ENCODE peak calls at places on chromosomes 4 and X, in six cellular contexts. O is transverse colon, R is mesendoderm, M is heart left ventricle, Q is K562, Y is left ventricle myocardium inferior. U is an unnamed sample. For H3K4me1, the result is how much of the 10 kb centered on the place peaks cover.

GRCh38 chr4:7768736-7769135 is 170.9 kb downstream of the AFAP1 start:
- DNase-seq in Y (peak), Q (no peak), R (no peak), M (no peak), O (no peak), U (no peak)

GRCh38 chr4:16253127-16253960 is 27.1 kb upstream of the TAPT1 start:
- DNase-seq in M (no peak), R (no peak), Y (no peak), Q (no peak), O (no peak), U (no peak)

GRCh38 chr4:126328914-126329313 is 1014.2 kb downstream of the FAT4 start:
- DNase-seq in R (no peak), O (no peak), Y (no peak), Q (no peak), M (no peak), U (no peak)

GRCh38 chr4:73139991-73140390 is 70.5 kb upstream of the COX18 start:
- DNase-seq in R (no peak), Y (no peak), O (no peak), M (no peak), Q (no peak), U (no peak)

GRCh38 chrX:118346258-118347094 is 570 bp downstream of the WDR44 start:
- DNase-seq in O (peak), R (peak), Q (peak), Y (peak), M (peak), U (peak)

GRCh38 chr4:163866728-163867313 is 372.3 kb downstream of the TMA16 start:
- DNase-seq in Y (no peak), Q (no peak), M (no peak), O (no peak), R (peak), U (no peak)

GRCh38 chr4:3524920-3525319 is 7.3 kb downstream of the LRPAP1 start:
- DNase-seq in O (no peak), Q (no peak), M (no peak), Y (no peak), R (no peak), U (no peak)

GRCh38 chr4:145851516-145852201 is 87.0 kb downstream of the ZNF827 start:
- DNase-seq in O (no peak), Y (no peak), R (no peak), Q (no peak), M (no peak), U (no peak)

GRCh38 chr4:102825261-102826071 is 1.9 kb downstream of the UBE2D3 start:
- DNase-seq in Q (peak), M (no peak), R (peak), Y (no peak), O (peak), U (no peak)

GRCh38 chr4:2340272-2341061 is 78.0 kb downstream of the ZFYVE28 start:
- DNase-seq in R (no peak), Q (no peak), O (no peak), M (no peak), Y (no peak), U (no peak)

GRCh38 chrX:20433376-20433775 is 166.7 kb upstream of the RPS6KA3 start:
- DNase-seq in R (no peak), Q (no peak), M (no peak), O (no peak), Y (no peak), U (peak)

GRCh38 chr4:155552180-155552579 is 114.5 kb upstream of the GUCY1A1 start:
- DNase-seq in Y (no peak), R (peak), O (no peak), M (no peak), Q (no peak), U (no peak)

GRCh38 chrX:153769865-153770605 is 6.0 kb downstream of the PLXNB3 start:
- DNase-seq in M (peak), Q (no peak), R (no peak), O (peak), Y (no peak), U (no peak)

GRCh38 chr4:119626420-119626819 is 2.2 kb downstream of the PDE5A start:
- DNase-seq in R (no peak), Y (no peak), M (no peak), Q (no peak), O (no peak), U (no peak)

GRCh38 chrX:1170243-1170642 is 42.2 kb downstream of the CRLF2 start:
- DNase-seq in M (no peak), R (no peak), Y (no peak), Q (no peak), O (no peak), U (no peak)
- H3K4me1 ChIP-seq in M (under half), R (under half), Y (under half), Q (under half), O (under half), U (under half)

DNA sequence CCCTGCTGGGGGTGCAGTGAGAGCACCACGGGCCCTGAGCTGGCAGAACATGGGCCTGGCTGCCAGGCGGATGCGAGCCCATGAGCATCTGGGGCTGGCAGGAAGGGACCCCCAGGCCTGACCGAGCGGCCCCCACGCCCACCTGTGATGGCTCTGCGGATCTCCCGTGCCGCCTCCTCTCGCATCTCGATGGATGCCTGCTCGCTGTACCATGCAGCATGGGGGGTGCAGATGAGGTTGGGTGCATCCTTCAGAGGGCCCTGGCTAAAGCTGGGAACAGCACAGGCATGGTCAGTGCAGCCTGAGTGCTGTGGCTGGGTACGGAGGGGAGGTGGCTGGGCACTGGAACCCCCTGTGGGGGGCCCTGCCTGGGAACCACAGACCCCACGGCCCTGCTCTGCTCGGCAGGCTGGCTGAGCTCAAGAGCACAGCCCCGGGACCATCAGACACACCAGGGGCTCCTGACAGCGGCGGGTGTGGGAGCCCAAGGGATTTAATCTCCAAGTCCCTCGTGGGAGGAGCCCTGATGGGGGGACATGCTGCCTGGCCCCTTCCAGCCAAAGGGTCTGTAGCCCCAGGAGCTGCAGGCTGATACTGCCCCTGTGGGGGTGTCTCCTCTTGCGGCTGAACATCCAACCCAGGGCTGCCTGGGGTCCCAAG is 35.5 kb downstream of the CTBP1 start:
- DNase-seq in Y (peak), O (no peak), Q (no peak), M (peak), R (no peak), U (no peak)
- H3K4me1 ChIP-seq in Y (half or more), O (under half), Q (under half), M (under half), R (under half), U (under half)

GRCh38 chr4:38668203-38668602 is 4.2 kb downstream of the KLF3 start:
- DNase-seq in R (no peak), M (no peak), Y (no peak), Q (no peak), O (no peak), U (no peak)
- H3K4me1 ChIP-seq in R (under half), M (under half), Y (half or more), Q (half or more), O (half or more), U (under half)

GRCh38 chrX:37815366-37815765 is 32.0 kb downstream of the DYNLT3 start:
- DNase-seq in M (no peak), Y (no peak), O (no peak), R (no peak), Q (no peak), U (no peak)

GRCh38 chrX:37817176-37817575 is 30.2 kb downstream of the DYNLT3 start:
- DNase-seq in O (no peak), M (no peak), Q (no peak), R (no peak), Y (no peak), U (no peak)

GRCh38 chrX:37816766-37817165 is 30.6 kb downstream of the DYNLT3 start:
- DNase-seq in M (no peak), R (no peak), O (no peak), Y (no peak), Q (no peak), U (no peak)

GRCh38 chrX:37817579-37817978 is 29.8 kb downstream of the DYNLT3 start:
- DNase-seq in Q (no peak), Y (no peak), R (no peak), O (no peak), M (no peak), U (no peak)

DNA sequence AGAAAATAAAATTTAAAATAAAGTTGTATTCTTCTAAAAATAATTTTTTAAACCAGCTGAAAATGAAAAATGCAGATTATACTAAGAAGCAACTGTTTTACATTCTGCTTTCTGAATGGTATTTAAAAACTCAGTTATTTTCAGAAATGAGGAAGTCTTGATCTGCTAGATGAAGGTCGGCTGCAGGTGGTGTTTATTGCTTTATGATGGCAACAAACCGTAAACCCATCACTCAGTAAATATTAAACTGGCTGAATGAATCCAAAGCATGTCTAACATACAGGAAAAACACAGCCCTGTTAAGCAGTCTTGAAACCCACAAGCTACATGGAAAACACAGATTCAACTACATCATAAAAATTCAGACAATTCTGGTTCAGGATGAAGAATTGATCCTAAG is 29.3 kb downstream of the DYNLT3 start:
- DNase-seq in R (no peak), O (peak), M (no peak), Q (no peak), Y (no peak), U (no peak)
- H3K4me1 ChIP-seq in R (under half), O (under half), M (under half), Q (under half), Y (under half), U (under half)

GRCh38 chr4:174154455-174154854 is 129.0 kb downstream of the FBXO8 start:
- DNase-seq in Y (no peak), R (no peak), Q (peak), M (peak), O (no peak), U (no peak)
- H3K4me1 ChIP-seq in Y (under half), R (under half), Q (under half), M (under half), O (under half), U (under half)

GRCh38 chrX:23898412-23898959 is 9.3 kb downstream of the APOO start:
- DNase-seq in R (no peak), O (no peak), Q (no peak), M (no peak), Y (no peak), U (no peak)

GRCh38 chrX:23902419-23902818 is 5.3 kb downstream of the APOO start:
- DNase-seq in M (no peak), Y (no peak), R (peak), O (no peak), Q (peak), U (no peak)

GRCh38 chrX:23901805-23902204 is 5.9 kb downstream of the APOO start:
- DNase-seq in M (peak), O (peak), R (peak), Q (peak), Y (no peak), U (peak)

GRCh38 chrX:23900220-23900797 is 7.4 kb downstream of the APOO start:
- DNase-seq in O (no peak), Q (no peak), M (no peak), R (peak), Y (no peak), U (no peak)

DNA sequence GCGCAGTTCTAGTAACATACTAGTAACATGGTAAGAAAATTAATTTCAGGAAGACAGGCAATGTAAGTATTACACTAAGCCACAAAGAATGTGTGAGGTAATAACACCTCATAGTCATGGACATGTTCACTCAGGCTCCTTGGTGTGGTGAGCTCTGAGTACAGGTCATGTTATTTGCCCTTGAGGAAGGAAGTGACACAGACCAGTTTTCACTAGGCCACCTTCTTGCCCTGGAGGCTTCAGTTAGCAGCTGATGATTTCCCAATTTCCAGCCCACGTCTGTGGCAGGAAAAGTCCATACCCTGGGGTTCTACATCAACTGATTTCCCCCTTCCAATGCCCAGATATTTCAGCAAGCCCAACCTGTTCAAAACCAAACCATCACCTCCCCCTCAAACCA is 6.7 kb downstream of the APOO start:
- DNase-seq in Q (no peak), R (peak), Y (no peak), M (no peak), O (no peak), U (peak)
- H3K4me1 ChIP-seq in Q (under half), R (under half), Y (under half), M (under half), O (under half), U (under half)

U was measured in Caco-2.